ENCODE peak calls at places on chromosomes 1 and 21, in seven cellular contexts. Q is GM20000, X is GM12878, R is lung microvascular endothelial cell, C is GM23248, H is COR-L47, E is EH. Z is an unnamed sample.

GRCh38 chr1:184283999-184284398 is 102.8 kb upstream of the C1orf21 start:
- DNase-seq in Q (no peak), X (no peak), R (peak), C (peak), H (peak), E (peak), Z (no peak)

GRCh38 chr1:229842302-229843255 is 216.5 kb downstream of the URB2 start:
- DNase-seq in Q (no peak), X (no peak), R (no peak), C (no peak), H (no peak), E (no peak), Z (no peak)

GRCh38 chr1:19737413-19737812 is 62.3 kb downstream of the TMCO4 start:
- DNase-seq in Q (no peak), X (no peak), R (no peak), C (peak), H (peak), E (peak), Z (no peak)

GRCh38 chr1:216843426-216843825 is 120.2 kb upstream of the ESRRG start:
- DNase-seq in Q (no peak), X (no peak), R (no peak), C (no peak), H (no peak), E (no peak), Z (no peak)

GRCh38 chr1:63368131-63368530 is 704 bp downstream of the ALG6 start:
- DNase-seq in Q (peak), X (no peak), R (no peak), C (peak), H (no peak), E (no peak), Z (no peak)

GRCh38 chr1:155038602-155039307 is 5.1 kb downstream of the DCST1 start:
- DNase-seq in Q (no peak), X (no peak), R (no peak), C (peak), H (no peak), E (peak), Z (no peak)

GRCh38 chr21:45003331-45004058 is 63.7 kb downstream of the SLX9 start:
- DNase-seq in Q (no peak), X (no peak), R (no peak), C (no peak), H (no peak), E (no peak), Z (peak)

GRCh38 chr1:110018396-110018795 is 16.0 kb upstream of the STRIP1 start:
- DNase-seq in Q (no peak), X (no peak), R (no peak), C (no peak), H (no peak), E (no peak), Z (no peak)

GRCh38 chr1:220124542-220124941 is 30.6 kb downstream of the IARS2 start:
- DNase-seq in Q (no peak), X (no peak), R (no peak), C (peak), H (no peak), E (peak), Z (no peak)

GRCh38 chr1:205700865-205701401 is 20.6 kb upstream of the SLC45A3 start:
- DNase-seq in Q (no peak), X (no peak), R (peak), C (peak), H (peak), E (peak), Z (no peak)

GRCh38 chr1:116667577-116668105 is at the start of gene IGSF3:
- DNase-seq in Q (peak), X (no peak), R (peak), C (peak), H (peak), E (peak), Z (peak)

GRCh38 chr1:52323731-52324130 is 42.3 kb downstream of the CC2D1B start:
- DNase-seq in Q (no peak), X (no peak), R (no peak), C (no peak), H (no peak), E (no peak), Z (no peak)

GRCh38 chr1:162189345-162189744 is 119.9 kb downstream of the NOS1AP start:
- DNase-seq in Q (no peak), X (no peak), R (no peak), C (no peak), H (no peak), E (no peak), Z (no peak)

GRCh38 chr21:35548904-35549615 is 500.0 kb upstream of the RUNX1 start:
- DNase-seq in Q (no peak), X (no peak), R (no peak), C (no peak), H (no peak), E (no peak), Z (no peak)

GRCh38 chr1:22876359-22877111 is 96.1 kb downstream of the LACTBL1 start:
- DNase-seq in Q (no peak), X (no peak), R (peak), C (peak), H (no peak), E (peak), Z (no peak)

Z was measured in CD14-positive monocyte.